ENCODE peak calls at places on chromosomes 4 and X, in five cellular contexts. One of them, this sample, is unnamed.

GRCh38 chr4:81786770-81787169 is 315.1 kb upstream of the RASGEF1B start:
- DNase-seq in fibroblast of lung: no peak
- DNase-seq in left lung: no peak
- DNase-seq in lower lobe of right lung: no peak
- DNase-seq in stomach: no peak
- DNase-seq in this sample: no peak

GRCh38 chr4:73811841-73812240 is 24.6 kb upstream of the CXCL6 start:
- DNase-seq in lower lobe of right lung: no peak
- DNase-seq in left lung: no peak
- DNase-seq in stomach: no peak
- DNase-seq in fibroblast of lung: no peak
- DNase-seq in this sample: no peak

GRCh38 chr4:14338206-14338605 is 664.1 kb upstream of the CPEB2 start:
- DNase-seq in stomach: no peak
- DNase-seq in fibroblast of lung: peak
- DNase-seq in lower lobe of right lung: no peak
- DNase-seq in left lung: no peak
- DNase-seq in this sample: no peak

GRCh38 chr4:36385951-36386561 is 104.6 kb downstream of the DTHD1 start:
- DNase-seq in stomach: no peak
- DNase-seq in fibroblast of lung: no peak
- DNase-seq in left lung: no peak
- DNase-seq in lower lobe of right lung: no peak
- DNase-seq in this sample: no peak

GRCh38 chr4:182022899-182023298 is 220.3 kb upstream of the TENM3 start:
- DNase-seq in lower lobe of right lung: no peak
- DNase-seq in left lung: no peak
- DNase-seq in stomach: no peak
- DNase-seq in fibroblast of lung: peak
- DNase-seq in this sample: no peak

GRCh38 chr4:2364654-2365053 is 53.8 kb downstream of the ZFYVE28 start:
- DNase-seq in fibroblast of lung: peak
- DNase-seq in left lung: no peak
- DNase-seq in lower lobe of right lung: peak
- DNase-seq in stomach: peak
- DNase-seq in this sample: no peak

GRCh38 chr4:2843909-2844584 is 403 bp downstream of the ADD1 start:
- DNase-seq in fibroblast of lung: peak
- DNase-seq in stomach: peak
- DNase-seq in lower lobe of right lung: peak
- DNase-seq in left lung: no peak
- DNase-seq in this sample: no peak

GRCh38 chr4:13542577-13543042 is 1.7 kb downstream of the NKX3-2 start:
- DNase-seq in stomach: no peak
- DNase-seq in fibroblast of lung: no peak
- DNase-seq in left lung: no peak
- DNase-seq in lower lobe of right lung: no peak
- DNase-seq in this sample: no peak

GRCh38 chr4:127708985-127709384 is 21.2 kb upstream of the SLC25A31 start:
- DNase-seq in stomach: peak
- DNase-seq in fibroblast of lung: peak
- DNase-seq in left lung: no peak
- DNase-seq in lower lobe of right lung: no peak
- DNase-seq in this sample: no peak

GRCh38 chr4:2534904-2535385 is 1.5 kb upstream of the FAM193A start:
- DNase-seq in fibroblast of lung: peak
- DNase-seq in stomach: no peak
- DNase-seq in lower lobe of right lung: no peak
- DNase-seq in left lung: no peak
- DNase-seq in this sample: no peak

GRCh38 chr4:19194672-19195071 is 1057.0 kb upstream of the SLIT2 start:
- DNase-seq in stomach: no peak
- DNase-seq in left lung: no peak
- DNase-seq in lower lobe of right lung: no peak
- DNase-seq in fibroblast of lung: no peak
- DNase-seq in this sample: no peak

GRCh38 chr4:128803783-128804182 is 5.7 kb upstream of the JADE1 start:
- DNase-seq in fibroblast of lung: no peak
- DNase-seq in left lung: no peak
- DNase-seq in stomach: no peak
- DNase-seq in lower lobe of right lung: no peak
- DNase-seq in this sample: no peak

GRCh38 chr4:108135549-108136209 is 33.1 kb downstream of the LEF1 start:
- DNase-seq in fibroblast of lung: no peak
- DNase-seq in left lung: no peak
- DNase-seq in lower lobe of right lung: no peak
- DNase-seq in stomach: no peak
- DNase-seq in this sample: no peak

GRCh38 chrX:154411981-154412340 is 622 bp downstream of the TAFAZZIN start:
- DNase-seq in lower lobe of right lung: peak
- DNase-seq in left lung: peak
- DNase-seq in fibroblast of lung: peak
- DNase-seq in stomach: peak
- DNase-seq in this sample: peak

GRCh38 chrX:41238543-41238942 is 95.4 kb upstream of the DDX3X start:
- DNase-seq in fibroblast of lung: peak
- DNase-seq in stomach: no peak
- DNase-seq in left lung: no peak
- DNase-seq in lower lobe of right lung: no peak
- DNase-seq in this sample: no peak

GRCh38 chr4:105991726-105992125 is 96.5 kb downstream of the NPNT start:
- DNase-seq in stomach: no peak
- DNase-seq in fibroblast of lung: no peak
- DNase-seq in left lung: no peak
- DNase-seq in lower lobe of right lung: no peak
- DNase-seq in this sample: no peak

GRCh38 chrX:129876734-129877395 is 29.1 kb upstream of the UTP14A start:
- DNase-seq in stomach: no peak
- DNase-seq in fibroblast of lung: peak
- DNase-seq in lower lobe of right lung: no peak
- DNase-seq in left lung: no peak
- DNase-seq in this sample: no peak

GRCh38 chr4:121003863-121004262 is 68.5 kb downstream of the NDNF start:
- DNase-seq in lower lobe of right lung: no peak
- DNase-seq in stomach: no peak
- DNase-seq in left lung: no peak
- DNase-seq in fibroblast of lung: no peak
- DNase-seq in this sample: no peak

GRCh38 chr4:93657527-93657926 is 171.0 kb upstream of the ATOH1 start:
- DNase-seq in stomach: no peak
- DNase-seq in lower lobe of right lung: no peak
- DNase-seq in left lung: no peak
- DNase-seq in fibroblast of lung: no peak
- DNase-seq in this sample: no peak

GRCh38 chr4:80114732-80115265 is 41.8 kb upstream of the ANTXR2 start:
- DNase-seq in stomach: no peak
- DNase-seq in fibroblast of lung: no peak
- DNase-seq in lower lobe of right lung: no peak
- DNase-seq in left lung: no peak
- DNase-seq in this sample: no peak

GRCh38 chrX:25198253-25198652 is 182.5 kb upstream of the ARX start:
- DNase-seq in stomach: no peak
- DNase-seq in left lung: no peak
- DNase-seq in fibroblast of lung: peak
- DNase-seq in lower lobe of right lung: no peak
- DNase-seq in this sample: no peak

GRCh38 chr4:151921371-151921770 is 160.6 kb upstream of the GATB start:
- DNase-seq in stomach: no peak
- DNase-seq in lower lobe of right lung: no peak
- DNase-seq in fibroblast of lung: no peak
- DNase-seq in left lung: no peak
- DNase-seq in this sample: no peak

GRCh38 chr4:48093949-48094550 is 40.0 kb downstream of the TXK start:
- DNase-seq in stomach: no peak
- DNase-seq in fibroblast of lung: no peak
- DNase-seq in lower lobe of right lung: no peak
- DNase-seq in left lung: no peak
- DNase-seq in this sample: no peak

GRCh38 chr4:1239141-1239948 is 9.6 kb downstream of the CTBP1 start:
- DNase-seq in stomach: no peak
- DNase-seq in left lung: peak
- DNase-seq in fibroblast of lung: no peak
- DNase-seq in lower lobe of right lung: no peak
- DNase-seq in this sample: no peak

GRCh38 chr4:144461906-144462305 is 184.1 kb upstream of the HHIP start:
- DNase-seq in lower lobe of right lung: no peak
- DNase-seq in fibroblast of lung: no peak
- DNase-seq in left lung: no peak
- DNase-seq in stomach: no peak
- DNase-seq in this sample: no peak

GRCh38 chr4:181219783-181220416 is 1023.3 kb upstream of the TENM3 start:
- DNase-seq in lower lobe of right lung: no peak
- DNase-seq in stomach: no peak
- DNase-seq in fibroblast of lung: no peak
- DNase-seq in left lung: no peak
- DNase-seq in this sample: no peak

GRCh38 chrX:103549920-103550319 is 30.6 kb upstream of the RAB40A start:
- DNase-seq in left lung: no peak
- DNase-seq in lower lobe of right lung: no peak
- DNase-seq in fibroblast of lung: no peak
- DNase-seq in stomach: no peak
- DNase-seq in this sample: no peak

GRCh38 chr4:177367336-177367735 is 57.7 kb downstream of the NEIL3 start:
- DNase-seq in left lung: no peak
- DNase-seq in stomach: no peak
- DNase-seq in lower lobe of right lung: no peak
- DNase-seq in fibroblast of lung: no peak
- DNase-seq in this sample: no peak

GRCh38 chr4:39505581-39505980 is 21.7 kb downstream of the UGDH start:
- DNase-seq in stomach: no peak
- DNase-seq in fibroblast of lung: no peak
- DNase-seq in left lung: no peak
- DNase-seq in lower lobe of right lung: no peak
- DNase-seq in this sample: no peak

GRCh38 chr4:21992330-21992729 is 43.8 kb upstream of the KCNIP4 start:
- DNase-seq in fibroblast of lung: peak
- DNase-seq in stomach: no peak
- DNase-seq in lower lobe of right lung: no peak
- DNase-seq in left lung: no peak
- DNase-seq in this sample: no peak

GRCh38 chr4:102554482-102554881 is 53.3 kb downstream of the NFKB1 start:
- DNase-seq in lower lobe of right lung: no peak
- DNase-seq in fibroblast of lung: peak
- DNase-seq in left lung: no peak
- DNase-seq in stomach: no peak
- DNase-seq in this sample: peak

GRCh38 chrX:102651968-102652744 is 873 bp downstream of the GPRASP1 start:
- DNase-seq in fibroblast of lung: peak
- DNase-seq in lower lobe of right lung: no peak
- DNase-seq in left lung: no peak
- DNase-seq in stomach: no peak
- DNase-seq in this sample: peak

GRCh38 chr4:27474691-27475090 is 614.0 kb downstream of the STIM2 start:
- DNase-seq in left lung: no peak
- DNase-seq in fibroblast of lung: no peak
- DNase-seq in stomach: no peak
- DNase-seq in lower lobe of right lung: no peak
- DNase-seq in this sample: no peak

GRCh38 chrX:71128915-71129765 is 10.7 kb downstream of the MED12 start:
- DNase-seq in left lung: peak
- DNase-seq in fibroblast of lung: peak
- DNase-seq in stomach: peak
- DNase-seq in lower lobe of right lung: peak
- DNase-seq in this sample: peak
- H3K27ac ChIP-seq in left lung: no peak
- H3K27ac ChIP-seq in fibroblast of lung: peak
- H3K27ac ChIP-seq in stomach: no peak
- H3K27ac ChIP-seq in lower lobe of right lung: no peak
- H3K27ac ChIP-seq in this sample: no peak

DNA sequence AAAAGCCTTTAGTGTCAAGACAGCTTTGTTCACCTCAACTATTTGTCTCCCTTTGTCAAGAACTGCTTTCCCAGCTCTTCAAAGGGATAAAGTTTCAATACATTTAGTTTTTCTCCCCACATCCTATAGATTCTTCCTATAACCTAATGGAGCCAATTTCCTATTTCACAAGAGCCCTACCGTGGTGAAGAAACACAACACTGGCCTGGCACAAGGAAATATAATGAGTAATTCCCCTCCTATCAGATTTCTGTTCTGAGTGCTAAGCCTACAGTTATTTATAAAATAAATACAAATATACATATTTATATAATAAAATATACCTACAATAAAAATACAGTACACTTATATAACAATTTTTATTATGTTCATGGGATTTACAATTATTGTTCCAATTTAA is 89.9 kb downstream of the SHISA3 start:
- DNase-seq in lower lobe of right lung: no peak
- DNase-seq in stomach: no peak
- DNase-seq in left lung: no peak
- DNase-seq in fibroblast of lung: no peak
- DNase-seq in this sample: no peak
- H3K27ac ChIP-seq in lower lobe of right lung: no peak
- H3K27ac ChIP-seq in stomach: no peak
- H3K27ac ChIP-seq in left lung: no peak
- H3K27ac ChIP-seq in fibroblast of lung: no peak
- H3K27ac ChIP-seq in this sample: no peak

GRCh38 chr4:26420903-26421302 is 69.4 kb downstream of the CCKAR start:
- DNase-seq in fibroblast of lung: peak
- DNase-seq in left lung: no peak
- DNase-seq in lower lobe of right lung: no peak
- DNase-seq in stomach: no peak
- DNase-seq in this sample: no peak
- H3K27ac ChIP-seq in fibroblast of lung: peak
- H3K27ac ChIP-seq in left lung: no peak
- H3K27ac ChIP-seq in lower lobe of right lung: no peak
- H3K27ac ChIP-seq in stomach: no peak
- H3K27ac ChIP-seq in this sample: no peak

DNA sequence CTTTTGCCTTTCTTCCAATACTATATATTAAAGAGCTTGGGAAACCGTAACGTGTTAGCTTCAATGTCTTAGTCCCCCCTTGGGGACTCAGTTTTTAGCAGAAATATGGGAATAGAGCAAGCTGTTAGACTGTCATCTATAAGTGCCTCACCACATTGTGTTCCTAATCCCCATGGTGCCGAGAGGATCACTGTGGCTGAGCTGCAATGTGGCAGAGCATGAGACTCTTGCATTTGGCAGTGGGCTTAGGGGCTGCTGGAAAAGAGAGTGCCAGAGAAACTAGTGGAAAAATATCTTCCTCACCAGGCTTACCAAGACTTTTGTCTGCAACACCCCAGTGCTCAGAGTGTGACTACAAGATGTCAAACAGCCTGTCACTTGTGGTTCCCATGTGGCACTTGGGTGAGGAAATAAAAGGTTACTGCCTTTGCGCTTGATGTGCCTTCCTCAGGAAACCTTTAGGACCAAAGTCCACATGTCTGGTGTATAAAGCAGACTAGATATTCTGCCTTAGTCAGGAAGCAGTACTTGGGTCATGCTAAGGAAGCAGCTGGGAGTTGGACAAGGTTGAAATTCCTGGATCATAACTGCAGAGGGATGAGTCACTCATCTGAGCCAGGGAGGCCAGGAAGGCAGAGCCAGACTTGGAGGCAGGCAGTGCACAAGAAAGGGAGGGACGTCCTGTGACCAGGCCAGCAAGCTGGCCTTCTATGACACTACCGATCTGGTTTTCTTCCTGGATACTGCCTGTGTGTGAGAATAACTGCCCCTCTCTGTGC is 9.7 kb upstream of the MAGEA4 start:
- DNase-seq in lower lobe of right lung: no peak
- DNase-seq in fibroblast of lung: peak
- DNase-seq in left lung: no peak
- DNase-seq in stomach: no peak
- DNase-seq in this sample: no peak
- H3K27ac ChIP-seq in lower lobe of right lung: no peak
- H3K27ac ChIP-seq in fibroblast of lung: peak
- H3K27ac ChIP-seq in left lung: no peak
- H3K27ac ChIP-seq in stomach: no peak
- H3K27ac ChIP-seq in this sample: no peak